ENCODE peak calls at places on chromosomes 13 and 19, in four cellular contexts. V is GM23248, S is cardiac muscle cell, R is RWPE2. U is an unnamed sample.

GRCh38 chr13:76894401-76895110 is 8.4 kb upstream of the KCTD12 start:
- DNase-seq in V (no peak), S (no peak), R (no peak), U (no peak)

GRCh38 chr19:19532806-19533701 is 4.3 kb downstream of the YJEFN3 start:
- DNase-seq in V (no peak), S (no peak), R (no peak), U (no peak)

GRCh38 chr13:76293346-76293745 is 592.9 kb downstream of the KCTD12 start:
- DNase-seq in V (peak; percentile 66), S (no peak), R (no peak), U (no peak)

GRCh38 chr19:50668416-50669318 is 19.4 kb downstream of the C19orf81 start:
- DNase-seq in V (peak; percentile 18), S (no peak), R (no peak), U (no peak)

GRCh38 chr13:50592412-50593145 is 250.9 kb downstream of the DLEU7 start:
- DNase-seq in V (peak; percentile 88), S (no peak), R (no peak), U (no peak)

GRCh38 chr13:113122571-113123225 is at the start of gene F10:
- DNase-seq in V (peak; percentile 78), S (peak; percentile 52), R (no peak), U (no peak)

GRCh38 chr19:46391296-46392251 is 21.8 kb downstream of the CCDC8 start:
- DNase-seq in V (no peak), S (no peak), R (peak; percentile 47), U (no peak)

GRCh38 chr13:35309711-35310110 is 166.8 kb downstream of the MAB21L1 start:
- DNase-seq in V (no peak), S (no peak), R (no peak), U (no peak)

GRCh38 chr19:29909545-29909944 is 32.5 kb upstream of the URI1 start:
- DNase-seq in V (peak; percentile 16), S (no peak), R (no peak), U (no peak)

GRCh38 chr19:33377586-33378475 is 4.3 kb downstream of the CEBPG start:
- DNase-seq in V (peak; percentile 76), S (no peak), R (no peak), U (no peak)

GRCh38 chr19:1474011-1474764 is 4.8 kb downstream of the C19orf25 start:
- DNase-seq in V (peak; percentile 69), S (no peak), R (no peak), U (no peak)

GRCh38 chr13:45393941-45394570 is 24.1 kb downstream of the SLC25A30 start:
- DNase-seq in V (peak; percentile 57), S (peak; percentile 67), R (no peak), U (no peak)

GRCh38 chr19:39341122-39341719 is 1.0 kb upstream of the SAMD4B start:
- DNase-seq in V (peak; percentile 61), S (peak; percentile 52), R (no peak), U (no peak)

GRCh38 chr19:51394045-51394836 is 3.9 kb upstream of the C19orf84 start:
- DNase-seq in V (peak; percentile 99), S (peak; percentile 99), R (peak; percentile 97), U (peak; percentile 98)

GRCh38 chr13:111280666-111281577 is 39.5 kb upstream of the TEX29 start:
- DNase-seq in V (peak; percentile 73), S (no peak), R (no peak), U (no peak)

GRCh38 chr13:74133657-74134201 is 475 bp downstream of the KLF12 start:
- DNase-seq in V (peak; percentile 93), S (peak; percentile 89), R (peak; percentile 73), U (peak; percentile 54)

DNA sequence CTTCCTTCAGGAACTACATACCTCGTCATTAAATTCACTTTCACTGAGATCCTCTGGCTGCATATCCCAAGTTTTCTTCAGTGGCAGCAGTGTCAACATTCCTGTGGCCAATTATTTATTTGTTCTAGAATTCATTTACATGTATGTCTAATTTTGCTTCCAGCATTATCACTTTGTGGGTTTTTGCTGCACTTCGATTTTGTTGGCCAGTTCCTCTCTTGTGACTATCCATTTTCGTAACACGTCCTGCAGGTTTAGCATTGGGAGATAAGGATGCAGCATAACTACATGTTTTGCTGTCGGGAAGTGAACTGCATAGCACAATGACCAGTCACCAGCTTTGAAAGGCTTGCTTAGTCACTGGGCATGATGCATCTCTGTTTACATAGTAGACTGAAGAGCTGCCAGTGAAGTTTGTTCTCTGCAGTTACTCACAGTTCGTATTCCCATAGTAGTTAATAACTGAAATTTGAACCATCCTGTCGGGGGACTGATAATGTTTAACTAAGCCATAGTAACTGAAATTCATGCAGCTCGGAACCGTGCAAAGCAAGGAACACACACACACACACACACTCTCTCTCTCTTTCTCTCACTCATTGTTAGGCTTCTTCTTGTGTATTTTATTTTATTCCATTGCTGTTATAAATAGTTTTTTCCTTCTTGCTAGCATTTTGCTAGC is 28.3 kb downstream of the ZNF507 start:
- DNase-seq in V (peak; percentile 99), S (peak; percentile 29), R (peak; percentile 85), U (no peak)
- H3K36me3 ChIP-seq in V (peaks cover 12% of the 10 kb centered on the region), S (peaks cover 4% of the 10 kb centered on the region), R (peaks cover 54% of the 10 kb centered on the region), U (peaks cover 7% of the 10 kb centered on the region)

GRCh38 chr19:14367016-14367415 is 14.2 kb upstream of the ADGRE5 start:
- DNase-seq in V (no peak), S (no peak), R (no peak), U (no peak)

GRCh38 chr19:14363203-14364097 is 17.8 kb upstream of the ADGRE5 start:
- DNase-seq in V (peak; percentile 77), S (peak; percentile 52), R (no peak), U (peak; percentile 82)

GRCh38 chr19:14369399-14370168 is 11.7 kb upstream of the ADGRE5 start:
- DNase-seq in V (peak; percentile 82), S (peak; percentile 17), R (no peak), U (no peak)

GRCh38 chr19:14368011-14368513 is 13.2 kb upstream of the ADGRE5 start:
- DNase-seq in V (no peak), S (no peak), R (no peak), U (no peak)

DNA sequence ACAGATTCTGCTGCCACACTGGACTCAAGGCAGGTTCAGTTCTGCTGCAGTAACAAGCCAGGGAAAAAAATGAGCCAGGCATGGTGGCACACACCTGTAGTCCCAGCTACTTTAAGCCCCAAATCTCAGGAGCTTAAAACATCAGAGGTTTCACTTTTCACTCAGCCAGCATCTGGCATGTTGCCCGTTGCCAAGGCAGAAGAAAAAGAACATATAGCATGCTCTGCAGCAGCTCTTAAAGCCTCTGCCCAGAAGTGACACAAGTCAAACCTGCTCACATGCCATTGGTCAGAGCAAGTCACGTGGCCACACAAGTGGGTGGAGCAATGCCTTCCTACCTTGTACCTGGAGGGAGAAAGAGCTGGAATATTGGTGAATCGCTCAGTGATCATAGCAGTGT is 14.7 kb upstream of the ADGRE5 start:
- DNase-seq in V (peak; percentile 59), S (peak; percentile 67), R (peak; percentile 78), U (peak; percentile 81)
- H3K27ac ChIP-seq in V (no peak overlapping the region), S (peak overlapping the region; percentile 8), R (no peak overlapping the region), U (no peak overlapping the region)

GRCh38 chr13:66926200-66926850 is 303.8 kb downstream of the PCDH9 start:
- DNase-seq in V (no peak), S (no peak), R (no peak), U (no peak)

GRCh38 chr13:66927562-66927961 is 302.6 kb downstream of the PCDH9 start:
- DNase-seq in V (no peak), S (no peak), R (no peak), U (no peak)

GRCh38 chr13:66926851-66927524 is 303.1 kb downstream of the PCDH9 start:
- DNase-seq in V (no peak), S (no peak), R (no peak), U (no peak)

DNA sequence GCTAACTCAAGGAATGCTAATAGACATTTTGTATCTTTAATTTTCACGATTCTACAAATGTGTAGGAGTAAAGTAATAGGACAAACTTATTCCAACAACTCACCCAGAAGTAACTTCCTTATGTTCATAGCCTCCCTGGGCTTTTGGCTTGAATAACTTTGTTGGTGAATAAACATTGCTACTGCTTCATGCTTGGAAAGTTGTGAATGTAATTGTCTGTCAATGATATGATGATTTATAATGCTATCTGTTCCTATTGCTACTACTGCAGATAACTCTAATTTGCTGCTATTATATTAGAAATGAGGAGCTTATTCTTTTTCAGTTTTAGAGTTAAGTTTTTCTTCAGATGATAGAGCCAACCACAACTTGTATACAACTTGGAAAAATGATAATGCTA is 307.7 kb downstream of the PCDH9 start:
- DNase-seq in V (no peak), S (no peak), R (no peak), U (no peak)
- H3K36me3 ChIP-seq in V (no peaks in the 10 kb centered on the region), S (no peaks in the 10 kb centered on the region), R (no peaks in the 10 kb centered on the region), U (no peaks in the 10 kb centered on the region)

DNA sequence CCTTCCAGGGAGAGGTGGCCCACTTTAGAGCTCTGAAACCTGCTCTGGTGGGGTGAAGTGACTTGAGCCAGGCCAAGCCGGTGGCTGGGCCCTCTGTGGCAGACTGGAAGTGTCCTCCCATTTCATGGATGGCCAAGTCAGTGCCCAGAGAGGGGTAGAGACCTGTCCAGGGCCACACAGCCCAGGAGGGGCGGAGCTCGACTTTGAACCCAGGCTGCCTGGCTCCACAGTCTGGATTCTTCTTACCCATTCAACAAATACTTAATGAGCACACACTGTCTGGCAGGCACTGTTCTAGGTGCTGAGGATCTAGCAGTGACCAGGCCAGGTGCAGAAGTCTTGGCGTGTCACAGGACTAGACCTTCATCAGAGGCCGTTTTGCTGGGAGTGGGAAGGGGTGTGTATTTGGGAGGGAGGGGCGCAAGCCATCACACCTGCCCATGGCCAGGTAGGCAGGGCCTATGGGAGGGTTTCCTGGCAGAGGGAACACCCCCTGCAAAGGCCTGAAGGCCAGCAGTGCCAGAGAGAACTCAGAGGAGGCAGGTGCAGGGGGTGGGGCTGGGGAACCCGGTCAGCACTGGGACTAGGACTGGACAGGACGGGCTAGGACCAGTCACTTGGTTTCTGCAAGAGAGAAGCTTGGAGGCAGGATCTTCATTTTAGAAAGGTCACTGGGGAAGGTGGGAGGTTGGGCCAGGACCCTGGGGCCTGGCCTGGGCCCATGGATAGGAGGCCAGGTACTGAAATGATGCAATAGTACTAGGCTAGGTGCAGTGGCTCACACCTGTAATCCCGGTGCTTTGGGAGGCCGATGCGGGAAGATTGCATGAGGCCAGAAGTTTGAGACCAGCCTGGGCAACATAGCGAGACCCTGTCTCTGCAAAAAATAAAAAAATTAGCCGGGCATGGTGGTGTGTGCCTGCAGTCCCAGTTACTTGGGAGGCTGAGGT is 31.8 kb downstream of the DNM2 start:
- DNase-seq in V (no peak), S (no peak), R (no peak), U (no peak)
- H3K27ac ChIP-seq in V (no peak overlapping the region), S (peak overlapping the region; percentile 64), R (peak overlapping the region; percentile 70), U (no peak overlapping the region)

GRCh38 chr19:8113017-8113416 is 36.4 kb downstream of the FBN3 start:
- DNase-seq in V (no peak), S (no peak), R (no peak), U (no peak)

GRCh38 chr19:8109455-8109854 is 39.9 kb downstream of the FBN3 start:
- DNase-seq in V (no peak), S (no peak), R (no peak), U (no peak)

GRCh38 chr19:8109890-8110662 is 39.3 kb downstream of the FBN3 start:
- DNase-seq in V (no peak), S (no peak), R (no peak), U (no peak)

GRCh38 chr19:8110931-8111330 is 38.5 kb downstream of the FBN3 start:
- DNase-seq in V (no peak), S (no peak), R (no peak), U (no peak)

GRCh38 chr19:8111376-8111775 is 38.0 kb downstream of the FBN3 start:
- DNase-seq in V (no peak), S (no peak), R (no peak), U (no peak)
- H3K36me3 ChIP-seq in V (no peaks in the 10 kb centered on the region), S (no peaks in the 10 kb centered on the region), R (no peaks in the 10 kb centered on the region), U (peaks cover 13% of the 10 kb centered on the region)

U was measured in iPS DF 6.9.